ENCODE peak calls at places on chromosomes 4 and X, in six cellular contexts. One of them, this sample, is unnamed.

GRCh38 chr4:125244848-125245450 is 69.8 kb upstream of the FAT4 start:
- DNase-seq in IMR-90: peak; percentile 47
- DNase-seq in right cardiac atrium: no peak
- DNase-seq in ELR: peak; percentile 49
- DNase-seq in cardiac muscle cell: peak; percentile 57
- DNase-seq in stimulated activated CD8-positive, alpha-beta memory T cell treated with anti-CD3 and anti-CD28 coated beads, Interleukin-4, amount 100 ng/mL, for 4 hours: no peak
- DNase-seq in this sample: peak; percentile 39

GRCh38 chr4:56389558-56389957 is 2.3 kb upstream of the AASDH start:
- DNase-seq in IMR-90: no peak
- DNase-seq in right cardiac atrium: no peak
- DNase-seq in ELR: no peak
- DNase-seq in cardiac muscle cell: no peak
- DNase-seq in stimulated activated CD8-positive, alpha-beta memory T cell treated with anti-CD3 and anti-CD28 coated beads, Interleukin-4, amount 100 ng/mL, for 4 hours: no peak
- DNase-seq in this sample: no peak

GRCh38 chr4:177008071-177008835 is 215.5 kb upstream of the VEGFC start:
- DNase-seq in IMR-90: peak; percentile 78
- DNase-seq in right cardiac atrium: no peak
- DNase-seq in ELR: peak; percentile 88
- DNase-seq in cardiac muscle cell: no peak
- DNase-seq in stimulated activated CD8-positive, alpha-beta memory T cell treated with anti-CD3 and anti-CD28 coated beads, Interleukin-4, amount 100 ng/mL, for 4 hours: no peak
- DNase-seq in this sample: peak; percentile 10

GRCh38 chr4:110742148-110742547 is 119.3 kb upstream of the PITX2 start:
- DNase-seq in IMR-90: peak; percentile 28
- DNase-seq in right cardiac atrium: no peak
- DNase-seq in ELR: peak; percentile 40
- DNase-seq in cardiac muscle cell: no peak
- DNase-seq in stimulated activated CD8-positive, alpha-beta memory T cell treated with anti-CD3 and anti-CD28 coated beads, Interleukin-4, amount 100 ng/mL, for 4 hours: no peak
- DNase-seq in this sample: peak; percentile 11

GRCh38 chr4:121998024-121998423 is 46.2 kb upstream of the TRPC3 start:
- DNase-seq in IMR-90: no peak
- DNase-seq in right cardiac atrium: no peak
- DNase-seq in ELR: peak; percentile 26
- DNase-seq in cardiac muscle cell: no peak
- DNase-seq in stimulated activated CD8-positive, alpha-beta memory T cell treated with anti-CD3 and anti-CD28 coated beads, Interleukin-4, amount 100 ng/mL, for 4 hours: no peak
- DNase-seq in this sample: no peak

GRCh38 chr4:80101086-80101767 is 28.2 kb upstream of the ANTXR2 start:
- DNase-seq in IMR-90: no peak
- DNase-seq in right cardiac atrium: no peak
- DNase-seq in ELR: peak; percentile 53
- DNase-seq in cardiac muscle cell: no peak
- DNase-seq in stimulated activated CD8-positive, alpha-beta memory T cell treated with anti-CD3 and anti-CD28 coated beads, Interleukin-4, amount 100 ng/mL, for 4 hours: no peak
- DNase-seq in this sample: no peak

GRCh38 chr4:107115185-107115847 is 79.2 kb upstream of the DKK2 start:
- DNase-seq in IMR-90: no peak
- DNase-seq in right cardiac atrium: no peak
- DNase-seq in ELR: no peak
- DNase-seq in cardiac muscle cell: peak; percentile 22
- DNase-seq in stimulated activated CD8-positive, alpha-beta memory T cell treated with anti-CD3 and anti-CD28 coated beads, Interleukin-4, amount 100 ng/mL, for 4 hours: no peak
- DNase-seq in this sample: peak; percentile 62

GRCh38 chr4:5206391-5206790 is 155.1 kb downstream of the STK32B start:
- DNase-seq in IMR-90: peak; percentile 93
- DNase-seq in right cardiac atrium: no peak
- DNase-seq in ELR: peak; percentile 77
- DNase-seq in cardiac muscle cell: peak; percentile 73
- DNase-seq in stimulated activated CD8-positive, alpha-beta memory T cell treated with anti-CD3 and anti-CD28 coated beads, Interleukin-4, amount 100 ng/mL, for 4 hours: no peak
- DNase-seq in this sample: peak; percentile 55

GRCh38 chr4:113300384-113301011 is 251.0 kb downstream of the ANK2 start:
- DNase-seq in IMR-90: peak; percentile 90
- DNase-seq in right cardiac atrium: no peak
- DNase-seq in ELR: peak; percentile 46
- DNase-seq in cardiac muscle cell: peak; percentile 95
- DNase-seq in stimulated activated CD8-positive, alpha-beta memory T cell treated with anti-CD3 and anti-CD28 coated beads, Interleukin-4, amount 100 ng/mL, for 4 hours: no peak
- DNase-seq in this sample: peak; percentile 76

GRCh38 chrX:19683817-19684216 is 168.5 kb upstream of the MAP3K15 start:
- DNase-seq in IMR-90: no peak
- DNase-seq in right cardiac atrium: no peak
- DNase-seq in ELR: no peak
- DNase-seq in cardiac muscle cell: no peak
- DNase-seq in stimulated activated CD8-positive, alpha-beta memory T cell treated with anti-CD3 and anti-CD28 coated beads, Interleukin-4, amount 100 ng/mL, for 4 hours: no peak
- DNase-seq in this sample: no peak

GRCh38 chrX:87706134-87706533 is 188.5 kb downstream of the KLHL4 start:
- DNase-seq in IMR-90: no peak
- DNase-seq in right cardiac atrium: no peak
- DNase-seq in ELR: no peak
- DNase-seq in cardiac muscle cell: no peak
- DNase-seq in stimulated activated CD8-positive, alpha-beta memory T cell treated with anti-CD3 and anti-CD28 coated beads, Interleukin-4, amount 100 ng/mL, for 4 hours: no peak
- DNase-seq in this sample: no peak

GRCh38 chr4:151933122-151933827 is 172.5 kb upstream of the GATB start:
- DNase-seq in IMR-90: no peak
- DNase-seq in right cardiac atrium: no peak
- DNase-seq in ELR: no peak
- DNase-seq in cardiac muscle cell: no peak
- DNase-seq in stimulated activated CD8-positive, alpha-beta memory T cell treated with anti-CD3 and anti-CD28 coated beads, Interleukin-4, amount 100 ng/mL, for 4 hours: no peak
- DNase-seq in this sample: no peak

GRCh38 chr4:151402150-151402865 is 6.7 kb upstream of the FHIP1A start:
- DNase-seq in IMR-90: no peak
- DNase-seq in right cardiac atrium: no peak
- DNase-seq in ELR: no peak
- DNase-seq in cardiac muscle cell: no peak
- DNase-seq in stimulated activated CD8-positive, alpha-beta memory T cell treated with anti-CD3 and anti-CD28 coated beads, Interleukin-4, amount 100 ng/mL, for 4 hours: no peak
- DNase-seq in this sample: no peak